ENCODE peak calls at places on chromosome 20, in six cellular contexts. One of them, this sample, is unnamed.

GRCh38 chr20:1489328-1489727 is 1.9 kb downstream of the SIRPB2 start:
- DNase-seq in stimulated activated CD8-positive, alpha-beta memory T cell treated with anti-CD3 and anti-CD28 coated beads, Interleukin-2, amount 100 ng/mL, for 1 hour: no peak
- DNase-seq in neural crest cell: no peak
- DNase-seq in body of pancreas: no peak
- DNase-seq in T-helper 1 cell: no peak
- DNase-seq in fibroblast of villous mesenchyme: no peak
- DNase-seq in this sample: no peak

GRCh38 chr20:40763646-40764295 is 74.7 kb upstream of the MAFB start:
- DNase-seq in T-helper 1 cell: no peak
- DNase-seq in neural crest cell: no peak
- DNase-seq in fibroblast of villous mesenchyme: peak; percentile 3
- DNase-seq in body of pancreas: no peak
- DNase-seq in stimulated activated CD8-positive, alpha-beta memory T cell treated with anti-CD3 and anti-CD28 coated beads, Interleukin-2, amount 100 ng/mL, for 1 hour: no peak
- DNase-seq in this sample: no peak

GRCh38 chr20:63599396-63600050 is 25.5 kb upstream of the HELZ2 start:
- DNase-seq in stimulated activated CD8-positive, alpha-beta memory T cell treated with anti-CD3 and anti-CD28 coated beads, Interleukin-2, amount 100 ng/mL, for 1 hour: no peak
- DNase-seq in neural crest cell: no peak
- DNase-seq in T-helper 1 cell: no peak
- DNase-seq in body of pancreas: no peak
- DNase-seq in fibroblast of villous mesenchyme: no peak
- DNase-seq in this sample: no peak

GRCh38 chr20:13402171-13402760 is 181.2 kb downstream of the ISM1 start:
- DNase-seq in neural crest cell: no peak
- DNase-seq in body of pancreas: no peak
- DNase-seq in fibroblast of villous mesenchyme: no peak
- DNase-seq in T-helper 1 cell: no peak
- DNase-seq in stimulated activated CD8-positive, alpha-beta memory T cell treated with anti-CD3 and anti-CD28 coated beads, Interleukin-2, amount 100 ng/mL, for 1 hour: no peak
- DNase-seq in this sample: no peak

GRCh38 chr20:868279-868678 is 34.8 kb downstream of the FAM110A start:
- DNase-seq in T-helper 1 cell: no peak
- DNase-seq in neural crest cell: no peak
- DNase-seq in stimulated activated CD8-positive, alpha-beta memory T cell treated with anti-CD3 and anti-CD28 coated beads, Interleukin-2, amount 100 ng/mL, for 1 hour: no peak
- DNase-seq in fibroblast of villous mesenchyme: no peak
- DNase-seq in body of pancreas: no peak
- DNase-seq in this sample: no peak

GRCh38 chr20:10369723-10370090 is 64.3 kb downstream of the MKKS start:
- DNase-seq in body of pancreas: peak; percentile 7
- DNase-seq in T-helper 1 cell: no peak
- DNase-seq in stimulated activated CD8-positive, alpha-beta memory T cell treated with anti-CD3 and anti-CD28 coated beads, Interleukin-2, amount 100 ng/mL, for 1 hour: no peak
- DNase-seq in neural crest cell: no peak
- DNase-seq in fibroblast of villous mesenchyme: peak; percentile 24
- DNase-seq in this sample: no peak

GRCh38 chr20:16574656-16575355 is 1.6 kb upstream of the KIF16B start:
- DNase-seq in fibroblast of villous mesenchyme: peak; percentile 76
- DNase-seq in T-helper 1 cell: peak; percentile 56
- DNase-seq in body of pancreas: peak; percentile 93
- DNase-seq in neural crest cell: peak; percentile 69
- DNase-seq in stimulated activated CD8-positive, alpha-beta memory T cell treated with anti-CD3 and anti-CD28 coated beads, Interleukin-2, amount 100 ng/mL, for 1 hour: peak; percentile 48
- DNase-seq in this sample: peak; percentile 93

GRCh38 chr20:38523697-38524096 is 51.1 kb downstream of the RALGAPB start:
- DNase-seq in neural crest cell: no peak
- DNase-seq in T-helper 1 cell: no peak
- DNase-seq in stimulated activated CD8-positive, alpha-beta memory T cell treated with anti-CD3 and anti-CD28 coated beads, Interleukin-2, amount 100 ng/mL, for 1 hour: no peak
- DNase-seq in body of pancreas: no peak
- DNase-seq in fibroblast of villous mesenchyme: peak; percentile 24
- DNase-seq in this sample: no peak

GRCh38 chr20:6588296-6588695 is 179.2 kb upstream of the BMP2 start:
- DNase-seq in body of pancreas: no peak
- DNase-seq in fibroblast of villous mesenchyme: no peak
- DNase-seq in T-helper 1 cell: no peak
- DNase-seq in stimulated activated CD8-positive, alpha-beta memory T cell treated with anti-CD3 and anti-CD28 coated beads, Interleukin-2, amount 100 ng/mL, for 1 hour: no peak
- DNase-seq in neural crest cell: no peak
- DNase-seq in this sample: peak; percentile 14

GRCh38 chr20:63005862-63006564 is 751 bp downstream of the BHLHE23 start:
- DNase-seq in body of pancreas: no peak
- DNase-seq in fibroblast of villous mesenchyme: no peak
- DNase-seq in neural crest cell: no peak
- DNase-seq in T-helper 1 cell: no peak
- DNase-seq in stimulated activated CD8-positive, alpha-beta memory T cell treated with anti-CD3 and anti-CD28 coated beads, Interleukin-2, amount 100 ng/mL, for 1 hour: no peak
- DNase-seq in this sample: peak; percentile 29

GRCh38 chr20:38617011-38617829 is 15.6 kb downstream of the ARHGAP40 start:
- DNase-seq in T-helper 1 cell: no peak
- DNase-seq in fibroblast of villous mesenchyme: no peak
- DNase-seq in stimulated activated CD8-positive, alpha-beta memory T cell treated with anti-CD3 and anti-CD28 coated beads, Interleukin-2, amount 100 ng/mL, for 1 hour: no peak
- DNase-seq in body of pancreas: no peak
- DNase-seq in neural crest cell: no peak
- DNase-seq in this sample: no peak

GRCh38 chr20:46978871-46979536 is 84.4 kb downstream of the EYA2 start:
- DNase-seq in body of pancreas: no peak
- DNase-seq in neural crest cell: peak; percentile 14
- DNase-seq in stimulated activated CD8-positive, alpha-beta memory T cell treated with anti-CD3 and anti-CD28 coated beads, Interleukin-2, amount 100 ng/mL, for 1 hour: no peak
- DNase-seq in fibroblast of villous mesenchyme: no peak
- DNase-seq in T-helper 1 cell: no peak
- DNase-seq in this sample: peak; percentile 72

GRCh38 chr20:64055893-64056638 is 6.6 kb upstream of the SOX18 start:
- DNase-seq in T-helper 1 cell: no peak
- DNase-seq in stimulated activated CD8-positive, alpha-beta memory T cell treated with anti-CD3 and anti-CD28 coated beads, Interleukin-2, amount 100 ng/mL, for 1 hour: no peak
- DNase-seq in neural crest cell: no peak
- DNase-seq in body of pancreas: no peak
- DNase-seq in fibroblast of villous mesenchyme: no peak
- DNase-seq in this sample: peak; percentile 48

GRCh38 chr20:17833036-17833674 is 133.4 kb downstream of the BANF2 start:
- DNase-seq in T-helper 1 cell: no peak
- DNase-seq in neural crest cell: no peak
- DNase-seq in fibroblast of villous mesenchyme: peak; percentile 70
- DNase-seq in body of pancreas: no peak
- DNase-seq in stimulated activated CD8-positive, alpha-beta memory T cell treated with anti-CD3 and anti-CD28 coated beads, Interleukin-2, amount 100 ng/mL, for 1 hour: no peak
- DNase-seq in this sample: no peak

GRCh38 chr20:63536241-63536977 is 767 bp downstream of the PTK6 start:
- DNase-seq in fibroblast of villous mesenchyme: peak; percentile 42
- DNase-seq in body of pancreas: no peak
- DNase-seq in neural crest cell: no peak
- DNase-seq in stimulated activated CD8-positive, alpha-beta memory T cell treated with anti-CD3 and anti-CD28 coated beads, Interleukin-2, amount 100 ng/mL, for 1 hour: no peak
- DNase-seq in T-helper 1 cell: no peak
- DNase-seq in this sample: no peak

GRCh38 chr20:54680872-54681297 is 205.5 kb downstream of the DOK5 start:
- DNase-seq in body of pancreas: peak; percentile 37
- DNase-seq in neural crest cell: peak; percentile 67
- DNase-seq in fibroblast of villous mesenchyme: peak; percentile 37
- DNase-seq in stimulated activated CD8-positive, alpha-beta memory T cell treated with anti-CD3 and anti-CD28 coated beads, Interleukin-2, amount 100 ng/mL, for 1 hour: no peak
- DNase-seq in T-helper 1 cell: no peak
- DNase-seq in this sample: peak; percentile 59

GRCh38 chr20:63774348-63774735 is 34.8 kb downstream of the SLC2A4RG start:
- DNase-seq in stimulated activated CD8-positive, alpha-beta memory T cell treated with anti-CD3 and anti-CD28 coated beads, Interleukin-2, amount 100 ng/mL, for 1 hour: no peak
- DNase-seq in neural crest cell: no peak
- DNase-seq in fibroblast of villous mesenchyme: no peak
- DNase-seq in body of pancreas: no peak
- DNase-seq in T-helper 1 cell: no peak
- DNase-seq in this sample: no peak

GRCh38 chr20:2507875-2508630 is 662 bp downstream of the ZNF343 start:
- DNase-seq in body of pancreas: no peak
- DNase-seq in fibroblast of villous mesenchyme: peak; percentile 48
- DNase-seq in T-helper 1 cell: no peak
- DNase-seq in neural crest cell: no peak
- DNase-seq in stimulated activated CD8-positive, alpha-beta memory T cell treated with anti-CD3 and anti-CD28 coated beads, Interleukin-2, amount 100 ng/mL, for 1 hour: no peak
- DNase-seq in this sample: peak; percentile 18

GRCh38 chr20:15835811-15836210 is 737.4 kb downstream of the KIF16B start:
- DNase-seq in fibroblast of villous mesenchyme: no peak
- DNase-seq in body of pancreas: no peak
- DNase-seq in stimulated activated CD8-positive, alpha-beta memory T cell treated with anti-CD3 and anti-CD28 coated beads, Interleukin-2, amount 100 ng/mL, for 1 hour: no peak
- DNase-seq in neural crest cell: no peak
- DNase-seq in T-helper 1 cell: no peak
- DNase-seq in this sample: no peak

GRCh38 chr20:49431345-49431744 is 51.1 kb downstream of the KCNB1 start:
- DNase-seq in fibroblast of villous mesenchyme: no peak
- DNase-seq in T-helper 1 cell: no peak
- DNase-seq in neural crest cell: no peak
- DNase-seq in body of pancreas: no peak
- DNase-seq in stimulated activated CD8-positive, alpha-beta memory T cell treated with anti-CD3 and anti-CD28 coated beads, Interleukin-2, amount 100 ng/mL, for 1 hour: no peak
- DNase-seq in this sample: no peak

GRCh38 chr20:23255658-23256385 is 94.8 kb upstream of the NXT1 start:
- DNase-seq in body of pancreas: no peak
- DNase-seq in T-helper 1 cell: no peak
- DNase-seq in stimulated activated CD8-positive, alpha-beta memory T cell treated with anti-CD3 and anti-CD28 coated beads, Interleukin-2, amount 100 ng/mL, for 1 hour: no peak
- DNase-seq in fibroblast of villous mesenchyme: peak; percentile 40
- DNase-seq in neural crest cell: no peak
- DNase-seq in this sample: no peak

GRCh38 chr20:51529758-51530157 is 12.8 kb downstream of the NFATC2 start:
- DNase-seq in T-helper 1 cell: no peak
- DNase-seq in neural crest cell: no peak
- DNase-seq in stimulated activated CD8-positive, alpha-beta memory T cell treated with anti-CD3 and anti-CD28 coated beads, Interleukin-2, amount 100 ng/mL, for 1 hour: peak; percentile 24
- DNase-seq in body of pancreas: no peak
- DNase-seq in fibroblast of villous mesenchyme: no peak
- DNase-seq in this sample: peak; percentile 41

GRCh38 chr20:4973330-4974097 is 27.8 kb downstream of the SLC23A2 start:
- DNase-seq in T-helper 1 cell: no peak
- DNase-seq in body of pancreas: peak; percentile 58
- DNase-seq in stimulated activated CD8-positive, alpha-beta memory T cell treated with anti-CD3 and anti-CD28 coated beads, Interleukin-2, amount 100 ng/mL, for 1 hour: no peak
- DNase-seq in neural crest cell: no peak
- DNase-seq in fibroblast of villous mesenchyme: peak; percentile 93
- DNase-seq in this sample: peak; percentile 81

GRCh38 chr20:32470025-32470861 is 112.1 kb downstream of the ASXL1 start:
- DNase-seq in body of pancreas: peak; percentile 39
- DNase-seq in T-helper 1 cell: no peak
- DNase-seq in fibroblast of villous mesenchyme: peak; percentile 61
- DNase-seq in stimulated activated CD8-positive, alpha-beta memory T cell treated with anti-CD3 and anti-CD28 coated beads, Interleukin-2, amount 100 ng/mL, for 1 hour: no peak
- DNase-seq in neural crest cell: no peak
- DNase-seq in this sample: no peak

GRCh38 chr20:33897313-33897912 is 86.3 kb downstream of the CHMP4B start:
- DNase-seq in fibroblast of villous mesenchyme: peak; percentile 47
- DNase-seq in body of pancreas: no peak
- DNase-seq in stimulated activated CD8-positive, alpha-beta memory T cell treated with anti-CD3 and anti-CD28 coated beads, Interleukin-2, amount 100 ng/mL, for 1 hour: no peak
- DNase-seq in neural crest cell: peak; percentile 32
- DNase-seq in T-helper 1 cell: no peak
- DNase-seq in this sample: no peak

GRCh38 chr20:53786445-53787267 is 193.0 kb upstream of the ZNF217 start:
- DNase-seq in body of pancreas: peak; percentile 16
- DNase-seq in fibroblast of villous mesenchyme: peak; percentile 45
- DNase-seq in stimulated activated CD8-positive, alpha-beta memory T cell treated with anti-CD3 and anti-CD28 coated beads, Interleukin-2, amount 100 ng/mL, for 1 hour: no peak
- DNase-seq in T-helper 1 cell: no peak
- DNase-seq in neural crest cell: no peak
- DNase-seq in this sample: no peak

GRCh38 chr20:40673442-40673841 is 15.6 kb downstream of the MAFB start:
- DNase-seq in stimulated activated CD8-positive, alpha-beta memory T cell treated with anti-CD3 and anti-CD28 coated beads, Interleukin-2, amount 100 ng/mL, for 1 hour: no peak
- DNase-seq in neural crest cell: no peak
- DNase-seq in T-helper 1 cell: no peak
- DNase-seq in body of pancreas: peak; percentile 80
- DNase-seq in fibroblast of villous mesenchyme: no peak
- DNase-seq in this sample: no peak

GRCh38 chr20:63955281-63955845 is 853 bp downstream of the UCKL1 start:
- DNase-seq in stimulated activated CD8-positive, alpha-beta memory T cell treated with anti-CD3 and anti-CD28 coated beads, Interleukin-2, amount 100 ng/mL, for 1 hour: no peak
- DNase-seq in neural crest cell: peak; percentile 36
- DNase-seq in fibroblast of villous mesenchyme: peak; percentile 37
- DNase-seq in T-helper 1 cell: no peak
- DNase-seq in body of pancreas: no peak
- DNase-seq in this sample: peak; percentile 60

GRCh38 chr20:45138451-45139300 is 14.4 kb upstream of the WFDC12 start:
- DNase-seq in body of pancreas: peak; percentile 46
- DNase-seq in T-helper 1 cell: no peak
- DNase-seq in stimulated activated CD8-positive, alpha-beta memory T cell treated with anti-CD3 and anti-CD28 coated beads, Interleukin-2, amount 100 ng/mL, for 1 hour: no peak
- DNase-seq in neural crest cell: peak; percentile 50
- DNase-seq in fibroblast of villous mesenchyme: peak; percentile 21
- DNase-seq in this sample: peak; percentile 83

GRCh38 chr20:58546756-58547526 is 31.7 kb upstream of the APCDD1L start:
- DNase-seq in T-helper 1 cell: no peak
- DNase-seq in neural crest cell: no peak
- DNase-seq in stimulated activated CD8-positive, alpha-beta memory T cell treated with anti-CD3 and anti-CD28 coated beads, Interleukin-2, amount 100 ng/mL, for 1 hour: no peak
- DNase-seq in fibroblast of villous mesenchyme: no peak
- DNase-seq in body of pancreas: no peak
- DNase-seq in this sample: peak; percentile 6

GRCh38 chr20:43137160-43137559 is 52.5 kb downstream of the PTPRT start:
- DNase-seq in stimulated activated CD8-positive, alpha-beta memory T cell treated with anti-CD3 and anti-CD28 coated beads, Interleukin-2, amount 100 ng/mL, for 1 hour: no peak
- DNase-seq in body of pancreas: no peak
- DNase-seq in neural crest cell: no peak
- DNase-seq in T-helper 1 cell: no peak
- DNase-seq in fibroblast of villous mesenchyme: no peak
- DNase-seq in this sample: no peak

This sample was measured in testis.